ENCODE peak calls at places on chromosomes 7 and 10, in six cellular contexts. One of them, this sample, is unnamed.

GRCh38 chr10:30775779-30776591 is 146.4 kb upstream of the LYZL2 start:
- DNase-seq in COR-L47: no peak
- DNase-seq in H54: no peak
- DNase-seq in GDM1: no peak
- DNase-seq in NCI-H460: no peak
- DNase-seq in HT1080: no peak
- DNase-seq in this sample: no peak

GRCh38 chr7:74312418-74313021 is 23.3 kb downstream of the CLIP2 start:
- DNase-seq in COR-L47: no peak
- DNase-seq in H54: peak; percentile 63
- DNase-seq in GDM1: no peak
- DNase-seq in NCI-H460: no peak
- DNase-seq in HT1080: peak; percentile 53
- DNase-seq in this sample: no peak

GRCh38 chr10:84743483-84743882 is 415.1 kb downstream of the CCSER2 start:
- DNase-seq in COR-L47: no peak
- DNase-seq in H54: no peak
- DNase-seq in GDM1: no peak
- DNase-seq in NCI-H460: no peak
- DNase-seq in HT1080: no peak
- DNase-seq in this sample: no peak

GRCh38 chr10:34223658-34224057 is 591.4 kb downstream of the PARD3 start:
- DNase-seq in COR-L47: no peak
- DNase-seq in H54: no peak
- DNase-seq in GDM1: no peak
- DNase-seq in NCI-H460: no peak
- DNase-seq in HT1080: no peak
- DNase-seq in this sample: no peak

GRCh38 chr10:95841711-95842498 is 65.9 kb upstream of the CC2D2B start:
- DNase-seq in COR-L47: peak; percentile 24
- DNase-seq in H54: peak; percentile 19
- DNase-seq in GDM1: peak; percentile 50
- DNase-seq in NCI-H460: peak; percentile 65
- DNase-seq in HT1080: peak; percentile 33
- DNase-seq in this sample: peak; percentile 22

GRCh38 chr7:92988051-92988450 is 129.7 kb downstream of the SAMD9 start:
- DNase-seq in COR-L47: no peak
- DNase-seq in H54: no peak
- DNase-seq in GDM1: no peak
- DNase-seq in NCI-H460: no peak
- DNase-seq in HT1080: peak; percentile 60
- DNase-seq in this sample: no peak

GRCh38 chr10:86647773-86648705 is 6.3 kb upstream of the OPN4 start:
- DNase-seq in COR-L47: no peak
- DNase-seq in H54: no peak
- DNase-seq in GDM1: no peak
- DNase-seq in NCI-H460: no peak
- DNase-seq in HT1080: peak; percentile 25
- DNase-seq in this sample: no peak

GRCh38 chr10:52609601-52610240 is 162.9 kb downstream of the MBL2 start:
- DNase-seq in COR-L47: no peak
- DNase-seq in H54: no peak
- DNase-seq in GDM1: no peak
- DNase-seq in NCI-H460: no peak
- DNase-seq in HT1080: no peak
- DNase-seq in this sample: no peak